ENCODE peak calls at places on chromosomes 5 and 9, in ten cellular contexts. One of them, this sample, is unnamed.

GRCh38 chr5:135482383-135482933 is 30.3 kb upstream of the TIFAB start:
- DNase-seq in bronchial epithelial cell: no peak
- DNase-seq in HT-29: no peak
- DNase-seq in NCI-H1930: no peak
- DNase-seq in heart left ventricle: no peak
- DNase-seq in T-helper 2 cell: no peak
- DNase-seq in fibroblast of the conjunctiva: no peak
- DNase-seq in left lung: no peak
- DNase-seq in GM23338: no peak
- DNase-seq in left cardiac atrium: no peak
- DNase-seq in this sample: no peak

GRCh38 chr5:16082053-16082452 is 97.5 kb downstream of the MARCHF11 start:
- DNase-seq in bronchial epithelial cell: no peak
- DNase-seq in HT-29: no peak
- DNase-seq in NCI-H1930: no peak
- DNase-seq in heart left ventricle: no peak
- DNase-seq in T-helper 2 cell: no peak
- DNase-seq in fibroblast of the conjunctiva: no peak
- DNase-seq in left lung: no peak
- DNase-seq in GM23338: peak
- DNase-seq in left cardiac atrium: no peak
- DNase-seq in this sample: no peak

GRCh38 chr9:37156781-37157356 is 36.5 kb downstream of the ZCCHC7 start:
- DNase-seq in bronchial epithelial cell: peak
- DNase-seq in HT-29: no peak
- DNase-seq in NCI-H1930: no peak
- DNase-seq in heart left ventricle: no peak
- DNase-seq in T-helper 2 cell: no peak
- DNase-seq in fibroblast of the conjunctiva: no peak
- DNase-seq in left lung: no peak
- DNase-seq in GM23338: no peak
- DNase-seq in left cardiac atrium: no peak
- DNase-seq in this sample: no peak

GRCh38 chr9:128390150-128390812 is 19.1 kb downstream of the URM1 start:
- DNase-seq in bronchial epithelial cell: no peak
- DNase-seq in HT-29: no peak
- DNase-seq in NCI-H1930: no peak
- DNase-seq in heart left ventricle: no peak
- DNase-seq in T-helper 2 cell: no peak
- DNase-seq in fibroblast of the conjunctiva: no peak
- DNase-seq in left lung: no peak
- DNase-seq in GM23338: no peak
- DNase-seq in left cardiac atrium: no peak
- DNase-seq in this sample: no peak

GRCh38 chr9:131854334-131854733 is 114.5 kb upstream of the RAPGEF1 start:
- DNase-seq in bronchial epithelial cell: no peak
- DNase-seq in HT-29: no peak
- DNase-seq in NCI-H1930: no peak
- DNase-seq in heart left ventricle: peak
- DNase-seq in T-helper 2 cell: no peak
- DNase-seq in fibroblast of the conjunctiva: no peak
- DNase-seq in left lung: no peak
- DNase-seq in GM23338: no peak
- DNase-seq in left cardiac atrium: no peak
- DNase-seq in this sample: no peak

GRCh38 chr9:117564839-117565238 is 139.4 kb upstream of the TLR4 start:
- DNase-seq in bronchial epithelial cell: no peak
- DNase-seq in HT-29: no peak
- DNase-seq in NCI-H1930: no peak
- DNase-seq in heart left ventricle: no peak
- DNase-seq in T-helper 2 cell: no peak
- DNase-seq in fibroblast of the conjunctiva: no peak
- DNase-seq in left lung: no peak
- DNase-seq in GM23338: no peak
- DNase-seq in left cardiac atrium: no peak
- DNase-seq in this sample: no peak

GRCh38 chr5:14413331-14413750 is 168.3 kb upstream of the OTULINL start:
- DNase-seq in bronchial epithelial cell: no peak
- DNase-seq in HT-29: no peak
- DNase-seq in NCI-H1930: no peak
- DNase-seq in heart left ventricle: no peak
- DNase-seq in T-helper 2 cell: no peak
- DNase-seq in fibroblast of the conjunctiva: no peak
- DNase-seq in left lung: no peak
- DNase-seq in GM23338: no peak
- DNase-seq in left cardiac atrium: no peak
- DNase-seq in this sample: no peak

GRCh38 chr5:66742083-66742895 is 146.1 kb downstream of the MAST4 start:
- DNase-seq in bronchial epithelial cell: peak
- DNase-seq in HT-29: peak
- DNase-seq in NCI-H1930: no peak
- DNase-seq in heart left ventricle: peak
- DNase-seq in T-helper 2 cell: no peak
- DNase-seq in fibroblast of the conjunctiva: no peak
- DNase-seq in left lung: no peak
- DNase-seq in GM23338: peak
- DNase-seq in left cardiac atrium: peak
- DNase-seq in this sample: no peak

GRCh38 chr5:55636711-55637110 is 75.4 kb downstream of the SLC38A9 start:
- DNase-seq in bronchial epithelial cell: peak
- DNase-seq in HT-29: peak
- DNase-seq in NCI-H1930: no peak
- DNase-seq in heart left ventricle: no peak
- DNase-seq in T-helper 2 cell: no peak
- DNase-seq in fibroblast of the conjunctiva: no peak
- DNase-seq in left lung: peak
- DNase-seq in GM23338: peak
- DNase-seq in left cardiac atrium: no peak
- DNase-seq in this sample: no peak

GRCh38 chr9:137545123-137545522 is 5.1 kb downstream of the PNPLA7 start:
- DNase-seq in bronchial epithelial cell: no peak
- DNase-seq in HT-29: no peak
- DNase-seq in NCI-H1930: no peak
- DNase-seq in heart left ventricle: no peak
- DNase-seq in T-helper 2 cell: no peak
- DNase-seq in fibroblast of the conjunctiva: no peak
- DNase-seq in left lung: no peak
- DNase-seq in GM23338: no peak
- DNase-seq in left cardiac atrium: peak
- DNase-seq in this sample: no peak

GRCh38 chr9:6354072-6354686 is 26.0 kb downstream of the TPD52L3 start:
- DNase-seq in bronchial epithelial cell: peak
- DNase-seq in HT-29: peak
- DNase-seq in NCI-H1930: peak
- DNase-seq in heart left ventricle: no peak
- DNase-seq in T-helper 2 cell: no peak
- DNase-seq in fibroblast of the conjunctiva: peak
- DNase-seq in left lung: no peak
- DNase-seq in GM23338: peak
- DNase-seq in left cardiac atrium: no peak
- DNase-seq in this sample: no peak